ENCODE peak calls at places on chromosomes 7 and 10, in five cellular contexts. N is D341Med, T is non-pigmented ciliary epithelial cell, Q is frontal cortex, E is cerebellar cortex. X is an unnamed sample.

GRCh38 chr10:101031796-101032636 is 982 bp downstream of the SFXN3 start:
- DNase-seq in Q (peak; percentile 78), N (peak; percentile 76), T (no peak), E (peak; percentile 84), X (no peak)

GRCh38 chr7:41984888-41985287 is 252.1 kb downstream of the GLI3 start:
- DNase-seq in Q (no peak), N (no peak), E (no peak), T (no peak), X (no peak)

GRCh38 chr7:47357398-47357797 is 224.5 kb downstream of the TNS3 start:
- DNase-seq in T (no peak), N (no peak), Q (no peak), E (no peak), X (no peak)

GRCh38 chr10:69728335-69728861 is 73.3 kb upstream of the COL13A1 start:
- DNase-seq in E (no peak), T (no peak), N (no peak), Q (no peak), X (peak; percentile 28)

GRCh38 chr7:98241674-98242241 is 10.3 kb downstream of the TECPR1 start:
- DNase-seq in E (no peak), T (no peak), N (no peak), Q (no peak), X (no peak)

GRCh38 chr7:22447759-22448158 is 52.2 kb downstream of the STEAP1B start:
- DNase-seq in T (no peak), E (no peak), Q (no peak), N (no peak), X (no peak)

GRCh38 chr10:28072573-28072972 is 73.7 kb upstream of the ODAD2 start:
- DNase-seq in T (no peak), N (no peak), Q (no peak), E (no peak), X (no peak)

GRCh38 chr10:94496010-94496409 is 49.6 kb upstream of the HELLS start:
- DNase-seq in Q (no peak), T (peak; percentile 4), E (no peak), N (no peak), X (no peak)

GRCh38 chr10:16741540-16741939 is 75.7 kb downstream of the RSU1 start:
- DNase-seq in E (no peak), Q (no peak), N (no peak), T (no peak), X (no peak)

GRCh38 chr7:146414373-146414772 is 297.8 kb downstream of the CNTNAP2 start:
- DNase-seq in E (no peak), N (no peak), T (no peak), Q (no peak), X (no peak)

GRCh38 chr10:131252586-131253276 is 58.8 kb downstream of the TCERG1L start:
- DNase-seq in E (no peak), Q (no peak), T (no peak), N (no peak), X (no peak)

GRCh38 chr10:49690673-49691356 is 11.4 kb downstream of the C10orf53 start:
- DNase-seq in E (no peak), Q (no peak), T (no peak), N (no peak), X (no peak)

GRCh38 chr7:36967387-36967786 is 243.1 kb upstream of the AOAH start:
- DNase-seq in T (peak; percentile 36), E (peak; percentile 93), Q (no peak), N (peak; percentile 40), X (peak; percentile 86)

GRCh38 chr7:155496267-155497005 is 38.5 kb downstream of the EN2 start:
- DNase-seq in E (no peak), T (no peak), Q (no peak), N (no peak), X (no peak)

GRCh38 chr7:99679032-99679399 is 780 bp downstream of the CYP3A5 start:
- DNase-seq in T (no peak), E (no peak), Q (no peak), N (no peak), X (no peak)

GRCh38 chr7:47249361-47249760 is 332.6 kb downstream of the TNS3 start:
- DNase-seq in T (no peak), N (no peak), Q (no peak), E (no peak), X (no peak)

GRCh38 chr7:118185163-118185860 is 1.3 kb downstream of the LSM8 start:
- DNase-seq in E (no peak), Q (no peak), T (no peak), N (no peak), X (no peak)

GRCh38 chr10:29630205-29631048 is 4.3 kb downstream of the SVIL start:
- DNase-seq in E (no peak), N (no peak), T (no peak), Q (no peak), X (peak; percentile 91)

GRCh38 chr10:62650411-62650810 is 154.1 kb upstream of the ADO start:
- DNase-seq in E (no peak), T (no peak), Q (no peak), N (no peak), X (no peak)

GRCh38 chr7:91609525-91609924 is 271.0 kb downstream of the MTERF1 start:
- DNase-seq in T (no peak), N (no peak), E (no peak), Q (no peak), X (peak; percentile 12)

GRCh38 chr10:133456041-133456951 is 2.6 kb downstream of the SCART1 start:
- DNase-seq in E (no peak), N (peak; percentile 6), T (no peak), Q (no peak), X (no peak)

X was measured in T47D.